ENCODE peak calls at places on chromosomes 4 and X, in seven cellular contexts. U is AG09319, Q is pons, A is iPS-NIHi11, G is NB4, O is non-pigmented ciliary epithelial cell, E is choroid plexus epithelial cell. V is an unnamed sample.

GRCh38 chr4:39279416-39279815 is 86.7 kb downstream of the RFC1 start:
- DNase-seq in O (no peak), A (no peak), G (no peak), E (no peak), Q (no peak), U (no peak), V (no peak)

GRCh38 chr4:79308087-79308486 is 17.8 kb downstream of the NAA11 start:
- DNase-seq in Q (no peak), E (no peak), U (no peak), A (no peak), O (no peak), G (no peak), V (no peak)

GRCh38 chr4:141192564-141192963 is 28.1 kb upstream of the ZNF330 start:
- DNase-seq in U (no peak), A (no peak), G (no peak), O (no peak), E (no peak), Q (no peak), V (no peak)

GRCh38 chr4:159227984-159228383 is 125.1 kb downstream of the RAPGEF2 start:
- DNase-seq in Q (peak), O (peak), A (peak), U (peak), E (peak), G (no peak), V (no peak)

GRCh38 chr4:122832732-122833131 is 6.1 kb downstream of the FGF2 start:
- DNase-seq in G (no peak), O (no peak), U (no peak), E (peak), Q (no peak), A (no peak), V (no peak)

GRCh38 chrX:153592966-153593688 is 5.8 kb downstream of the CCNQ start:
- DNase-seq in Q (peak), A (no peak), O (no peak), G (no peak), U (no peak), E (no peak), V (no peak)

GRCh38 chr4:27318740-27319139 is 458.1 kb downstream of the STIM2 start:
- DNase-seq in A (peak), Q (peak), E (peak), O (no peak), G (peak), U (peak), V (no peak)

GRCh38 chrX:68894513-68895338 is 65.9 kb downstream of the EFNB1 start:
- DNase-seq in U (no peak), O (no peak), A (peak), G (peak), Q (peak), E (peak), V (no peak)

GRCh38 chr4:96675916-96676315 is 836.0 kb downstream of the PDHA2 start:
- DNase-seq in G (no peak), E (peak), Q (no peak), O (peak), A (no peak), U (no peak), V (no peak)

GRCh38 chrX:19990225-19990518 is 689 bp downstream of the BCLAF3 start:
- DNase-seq in U (no peak), O (no peak), G (peak), A (no peak), E (peak), Q (peak), V (no peak)

GRCh38 chr4:125352521-125352920 is 37.8 kb downstream of the FAT4 start:
- DNase-seq in G (no peak), U (no peak), Q (peak), E (no peak), O (no peak), A (no peak), V (no peak)

GRCh38 chrX:145002776-145003175 is 244.5 kb upstream of the SPANXN1 start:
- DNase-seq in A (no peak), G (no peak), O (no peak), U (no peak), Q (no peak), E (no peak), V (no peak)

GRCh38 chrX:10769165-10769564 is 148.8 kb upstream of the MID1 start:
- DNase-seq in Q (peak), A (peak), O (no peak), U (no peak), G (peak), E (peak), V (no peak)